ENCODE peak calls at places on chromosomes 12 and 14, in six cellular contexts. E is A673; R is CD8-positive, alpha-beta T cell; Z is fibroblast of lung; S is fibroblast of mammary gland; U is bronchial epithelial cell. D is an unnamed sample.

GRCh38 chr12:98137278-98137677 is 378.1 kb upstream of the TMPO start:
- DNase-seq in E (no peak), R (no peak), Z (no peak), S (no peak), U (no peak), D (no peak)

GRCh38 chr12:24561882-24562760 is 386.8 kb downstream of the BCAT1 start:
- DNase-seq in E (peak; percentile 85), R (no peak), Z (peak; percentile 77), S (peak; percentile 60), U (peak; percentile 3), D (peak; percentile 59)

GRCh38 chr12:33129500-33129899 is 232.9 kb upstream of the PKP2 start:
- DNase-seq in E (no peak), R (no peak), Z (no peak), S (no peak), U (peak; percentile 15), D (no peak)

GRCh38 chr12:1857086-1857485 is 36.7 kb downstream of the LRTM2 start:
- DNase-seq in E (no peak), R (no peak), Z (no peak), S (no peak), U (no peak), D (no peak)

GRCh38 chr12:12734561-12735071 is 17.4 kb downstream of the CDKN1B start:
- DNase-seq in E (no peak), R (no peak), Z (peak; percentile 87), S (peak; percentile 73), U (no peak), D (peak; percentile 39)

GRCh38 chr12:50727466-50727865 is 36.4 kb upstream of the ATF1 start:
- DNase-seq in E (no peak), R (no peak), Z (no peak), S (no peak), U (peak; percentile 85), D (no peak)

GRCh38 chr12:57687862-57688261 is 6.1 kb upstream of the OS9 start:
- DNase-seq in E (no peak), R (no peak), Z (no peak), S (no peak), U (no peak), D (no peak)

GRCh38 chr14:103390605-103391004 is 5.4 kb downstream of the MARK3 start:
- DNase-seq in E (no peak), R (no peak), Z (no peak), S (no peak), U (no peak), D (no peak)

GRCh38 chr14:70731447-70732239 is 77.7 kb downstream of the MAP3K9 start:
- DNase-seq in E (no peak), R (no peak), Z (no peak), S (peak; percentile 40), U (peak; percentile 83), D (no peak)

GRCh38 chr12:123150804-123151678 is at the start of gene PITPNM2:
- DNase-seq in E (peak; percentile 72), R (peak; percentile 66), Z (peak; percentile 59), S (peak; percentile 35), U (no peak), D (peak; percentile 73)

GRCh38 chr14:51269634-51270033 is 29.6 kb downstream of the TMX1 start:
- DNase-seq in E (no peak), R (no peak), Z (no peak), S (peak; percentile 55), U (no peak), D (no peak)

GRCh38 chr12:70639535-70639934 is 2.3 kb upstream of the PTPRB start:
- DNase-seq in E (no peak), R (no peak), Z (no peak), S (no peak), U (no peak), D (no peak)

DNA sequence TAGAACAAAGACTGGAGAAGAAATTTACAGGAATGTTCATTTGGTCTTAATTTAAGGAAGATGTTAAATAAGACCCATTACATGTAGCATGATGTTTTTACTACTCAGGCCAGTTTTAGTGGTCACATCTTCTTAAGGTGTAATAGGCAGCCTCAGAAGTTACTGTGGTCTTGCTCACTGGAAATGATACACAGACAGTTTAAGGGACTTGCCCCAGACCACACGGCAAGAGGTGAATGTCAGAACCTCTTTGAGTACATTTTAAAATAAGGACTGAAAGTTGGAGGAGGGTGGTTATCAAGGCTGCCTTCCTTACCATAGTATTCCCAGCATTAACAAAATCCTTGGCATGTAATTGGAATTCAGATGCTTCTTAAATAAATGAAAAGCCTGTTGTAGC is 37.9 kb downstream of the LRRK2 start:
- DNase-seq in E (no peak), R (no peak), Z (no peak), S (no peak), U (no peak), D (no peak)
- H3K4me3 ChIP-seq in E (no peak overlapping the region), R (no peak overlapping the region), Z (no peak overlapping the region), S (no peak overlapping the region), U (no peak overlapping the region), D (no peak overlapping the region)

GRCh38 chr14:68250950-68251765 is 431.6 kb downstream of the RAD51B start:
- DNase-seq in E (no peak), R (no peak), Z (no peak), S (no peak), U (peak; percentile 53), D (no peak)
- TF ChIP-seq CTCF in E (no peak), R (no peak), Z (no peak), S (no peak), U (no peak), D (no peak)

GRCh38 chr12:72269491-72269890 is 2.7 kb upstream of the TRHDE start:
- DNase-seq in E (no peak), R (no peak), Z (peak; percentile 40), S (no peak), U (no peak), D (no peak)
- H3K4me3 ChIP-seq in E (peak overlapping the region; percentile 80), R (no peak overlapping the region), Z (peak overlapping the region; percentile 18), S (no peak overlapping the region), U (no peak overlapping the region), D (no peak overlapping the region)

DNA sequence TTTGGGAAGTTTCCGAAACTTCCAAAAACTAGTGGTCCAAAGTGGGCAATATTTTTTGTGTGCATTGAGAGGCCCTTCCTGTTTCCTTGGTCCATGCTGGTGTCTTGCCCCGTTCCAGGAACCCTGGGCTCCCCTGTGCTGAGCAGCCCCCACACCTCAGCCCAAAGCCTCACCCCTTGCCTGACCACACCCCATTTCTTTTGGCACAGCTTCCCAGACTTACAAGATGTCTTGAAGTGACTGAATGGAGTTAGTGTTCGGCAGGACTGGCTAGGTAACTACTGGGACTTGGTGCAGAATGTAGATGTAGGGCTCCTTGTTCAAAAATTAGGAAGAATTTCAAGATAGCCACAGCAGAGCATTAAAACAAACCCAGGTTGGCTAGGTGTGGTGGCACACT is 68.6 kb downstream of the ETV6 start:
- DNase-seq in E (no peak), R (no peak), Z (no peak), S (no peak), U (no peak), D (no peak)
- TF ChIP-seq CTCF in E (no peak), R (no peak), Z (no peak), S (no peak), U (no peak), D (no peak)

DNA sequence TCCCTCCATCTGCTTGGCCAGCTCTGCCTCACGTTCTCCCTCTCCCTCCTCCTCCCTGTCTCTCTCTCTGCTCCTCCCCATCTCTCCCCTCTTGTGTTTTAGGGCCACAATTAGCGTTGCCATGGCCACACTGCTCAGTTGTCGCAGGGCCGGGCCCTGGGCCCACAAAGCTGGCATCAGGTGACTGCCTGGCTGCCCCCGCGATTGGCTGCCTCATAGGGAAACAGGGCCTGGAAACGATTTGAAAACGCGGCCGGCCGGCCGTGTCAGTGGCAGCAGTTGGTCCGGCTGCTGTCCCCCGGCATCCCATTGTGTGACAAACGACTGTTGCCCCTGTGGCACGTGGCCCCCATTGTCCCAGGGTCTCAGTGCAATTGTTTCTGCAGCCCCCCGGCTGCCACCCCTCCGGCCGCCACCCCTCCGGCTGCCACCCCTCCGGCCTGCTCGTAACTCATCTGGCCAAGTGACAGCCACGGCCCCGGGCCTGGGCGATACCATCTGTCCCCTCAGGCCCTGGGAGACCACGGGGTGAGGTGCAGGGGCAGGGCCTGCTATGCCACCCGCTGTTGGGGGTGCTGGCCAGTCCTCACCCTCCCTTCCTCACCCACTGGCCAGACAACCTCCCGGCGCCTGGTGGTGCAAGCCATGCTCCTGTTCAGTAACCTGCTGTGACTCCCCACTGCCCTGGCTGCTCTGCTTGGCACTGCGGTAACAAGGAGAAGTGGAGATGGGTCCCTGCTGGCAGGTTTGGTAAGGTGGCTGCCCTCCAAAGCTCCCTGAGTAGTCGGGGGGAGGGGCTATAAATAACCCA is 17.3 kb downstream of the FOXN4 start:
- DNase-seq in E (peak; percentile 65), R (no peak), Z (peak; percentile 41), S (peak; percentile 14), U (no peak), D (peak; percentile 35)
- H3K4me3 ChIP-seq in E (no peak overlapping the region), R (no peak overlapping the region), Z (no peak overlapping the region), S (no peak overlapping the region), U (no peak overlapping the region), D (no peak overlapping the region)

D was measured in cardiac fibroblast.